ENCODE peak calls at places on chromosomes 12 and 14, in ten cellular contexts. One of them, this sample, is unnamed. For H3K4me1, the result is how much of the 10 kb centered on the place peaks cover.

GRCh38 chr12:131694116-131694838 is 16.6 kb upstream of the SFSWAP start:
- DNase-seq in MM.1S: no peak
- DNase-seq in aorta: no peak
- DNase-seq in psoas muscle: no peak
- DNase-seq in tibial nerve: no peak
- DNase-seq in H9: no peak
- DNase-seq in HCT116: no peak
- DNase-seq in body of pancreas: no peak
- DNase-seq in colonic mucosa: no peak
- DNase-seq in stomach: peak
- DNase-seq in this sample: no peak

GRCh38 chr12:54935235-54935951 is 49.2 kb downstream of the TESPA1 start:
- DNase-seq in MM.1S: no peak
- DNase-seq in aorta: no peak
- DNase-seq in psoas muscle: no peak
- DNase-seq in tibial nerve: no peak
- DNase-seq in H9: no peak
- DNase-seq in HCT116: peak
- DNase-seq in body of pancreas: peak
- DNase-seq in colonic mucosa: no peak
- DNase-seq in stomach: no peak
- DNase-seq in this sample: no peak

GRCh38 chr14:56797569-56798446 is 12.5 kb downstream of the OTX2 start:
- DNase-seq in MM.1S: no peak
- DNase-seq in aorta: no peak
- DNase-seq in psoas muscle: no peak
- DNase-seq in tibial nerve: no peak
- DNase-seq in H9: peak
- DNase-seq in HCT116: no peak
- DNase-seq in body of pancreas: no peak
- DNase-seq in colonic mucosa: no peak
- DNase-seq in stomach: no peak
- DNase-seq in this sample: no peak

GRCh38 chr14:42224053-42224888 is 617.6 kb downstream of the LRFN5 start:
- DNase-seq in MM.1S: no peak
- DNase-seq in aorta: peak
- DNase-seq in psoas muscle: no peak
- DNase-seq in tibial nerve: peak
- DNase-seq in H9: peak
- DNase-seq in HCT116: peak
- DNase-seq in body of pancreas: peak
- DNase-seq in colonic mucosa: peak
- DNase-seq in stomach: peak
- DNase-seq in this sample: peak

GRCh38 chr12:124391340-124392261 is 96.7 kb downstream of the RFLNA start:
- DNase-seq in MM.1S: peak
- DNase-seq in aorta: peak
- DNase-seq in psoas muscle: peak
- DNase-seq in tibial nerve: peak
- DNase-seq in H9: no peak
- DNase-seq in HCT116: peak
- DNase-seq in body of pancreas: peak
- DNase-seq in colonic mucosa: peak
- DNase-seq in stomach: peak
- DNase-seq in this sample: peak

GRCh38 chr14:36852853-36853634 is 191.4 kb downstream of the PAX9 start:
- DNase-seq in MM.1S: no peak
- DNase-seq in aorta: no peak
- DNase-seq in psoas muscle: peak
- DNase-seq in tibial nerve: peak
- DNase-seq in H9: no peak
- DNase-seq in HCT116: no peak
- DNase-seq in body of pancreas: peak
- DNase-seq in colonic mucosa: no peak
- DNase-seq in stomach: no peak
- DNase-seq in this sample: no peak

GRCh38 chr14:77649326-77649725 is 32.9 kb upstream of the SPTLC2 start:
- DNase-seq in MM.1S: no peak
- DNase-seq in aorta: no peak
- DNase-seq in psoas muscle: no peak
- DNase-seq in tibial nerve: no peak
- DNase-seq in H9: no peak
- DNase-seq in HCT116: no peak
- DNase-seq in body of pancreas: no peak
- DNase-seq in colonic mucosa: no peak
- DNase-seq in stomach: no peak
- DNase-seq in this sample: no peak

GRCh38 chr14:30177776-30178175 is 250.1 kb upstream of the PRKD1 start:
- DNase-seq in MM.1S: no peak
- DNase-seq in aorta: no peak
- DNase-seq in psoas muscle: no peak
- DNase-seq in tibial nerve: no peak
- DNase-seq in H9: no peak
- DNase-seq in HCT116: no peak
- DNase-seq in body of pancreas: no peak
- DNase-seq in colonic mucosa: no peak
- DNase-seq in stomach: no peak
- DNase-seq in this sample: no peak

GRCh38 chr14:43651896-43652295 is 855.2 kb downstream of the FSCB start:
- DNase-seq in MM.1S: peak
- DNase-seq in aorta: no peak
- DNase-seq in psoas muscle: no peak
- DNase-seq in tibial nerve: no peak
- DNase-seq in H9: no peak
- DNase-seq in HCT116: no peak
- DNase-seq in body of pancreas: no peak
- DNase-seq in colonic mucosa: no peak
- DNase-seq in stomach: no peak
- DNase-seq in this sample: no peak

GRCh38 chr14:77151918-77152588 is 10.5 kb upstream of the ZDHHC22 start:
- DNase-seq in MM.1S: peak
- DNase-seq in aorta: no peak
- DNase-seq in psoas muscle: no peak
- DNase-seq in tibial nerve: no peak
- DNase-seq in H9: peak
- DNase-seq in HCT116: peak
- DNase-seq in body of pancreas: no peak
- DNase-seq in colonic mucosa: no peak
- DNase-seq in stomach: no peak
- DNase-seq in this sample: no peak

GRCh38 chr12:132279184-132279889 is 50.1 kb downstream of the GALNT9 start:
- DNase-seq in MM.1S: no peak
- DNase-seq in aorta: peak
- DNase-seq in psoas muscle: no peak
- DNase-seq in tibial nerve: no peak
- DNase-seq in H9: peak
- DNase-seq in HCT116: no peak
- DNase-seq in body of pancreas: peak
- DNase-seq in colonic mucosa: peak
- DNase-seq in stomach: peak
- DNase-seq in this sample: peak

GRCh38 chr14:87992349-87992719 is 648 bp downstream of the GALC start:
- DNase-seq in MM.1S: no peak
- DNase-seq in aorta: peak
- DNase-seq in psoas muscle: peak
- DNase-seq in tibial nerve: no peak
- DNase-seq in H9: peak
- DNase-seq in HCT116: no peak
- DNase-seq in body of pancreas: no peak
- DNase-seq in colonic mucosa: peak
- DNase-seq in stomach: no peak
- DNase-seq in this sample: no peak

GRCh38 chr14:67335781-67336180 is 23.8 kb downstream of the ATP6V1D start:
- DNase-seq in MM.1S: no peak
- DNase-seq in aorta: no peak
- DNase-seq in psoas muscle: no peak
- DNase-seq in tibial nerve: no peak
- DNase-seq in H9: no peak
- DNase-seq in HCT116: peak
- DNase-seq in body of pancreas: no peak
- DNase-seq in colonic mucosa: no peak
- DNase-seq in stomach: no peak
- DNase-seq in this sample: no peak

GRCh38 chr14:68734231-68734732 is 58.6 kb downstream of the ZFP36L1 start:
- DNase-seq in MM.1S: peak
- DNase-seq in aorta: no peak
- DNase-seq in psoas muscle: no peak
- DNase-seq in tibial nerve: no peak
- DNase-seq in H9: no peak
- DNase-seq in HCT116: no peak
- DNase-seq in body of pancreas: peak
- DNase-seq in colonic mucosa: no peak
- DNase-seq in stomach: no peak
- DNase-seq in this sample: no peak

GRCh38 chr14:102982852-102983470 is 60.5 kb downstream of the AMN start:
- DNase-seq in MM.1S: no peak
- DNase-seq in aorta: peak
- DNase-seq in psoas muscle: no peak
- DNase-seq in tibial nerve: no peak
- DNase-seq in H9: no peak
- DNase-seq in HCT116: no peak
- DNase-seq in body of pancreas: no peak
- DNase-seq in colonic mucosa: no peak
- DNase-seq in stomach: no peak
- DNase-seq in this sample: no peak

GRCh38 chr14:98077176-98077575 is 1194.8 kb downstream of the BCL11B start:
- DNase-seq in MM.1S: no peak
- DNase-seq in aorta: no peak
- DNase-seq in psoas muscle: no peak
- DNase-seq in tibial nerve: no peak
- DNase-seq in H9: no peak
- DNase-seq in HCT116: no peak
- DNase-seq in body of pancreas: no peak
- DNase-seq in colonic mucosa: no peak
- DNase-seq in stomach: no peak
- DNase-seq in this sample: no peak

GRCh38 chr14:90812109-90812508 is 4.1 kb downstream of the TTC7B start:
- DNase-seq in MM.1S: no peak
- DNase-seq in aorta: no peak
- DNase-seq in psoas muscle: no peak
- DNase-seq in tibial nerve: no peak
- DNase-seq in H9: no peak
- DNase-seq in HCT116: no peak
- DNase-seq in body of pancreas: no peak
- DNase-seq in colonic mucosa: no peak
- DNase-seq in stomach: no peak
- DNase-seq in this sample: peak

GRCh38 chr12:90515199-90516175 is 439.5 kb downstream of the CCER1 start:
- DNase-seq in MM.1S: peak
- DNase-seq in aorta: no peak
- DNase-seq in psoas muscle: no peak
- DNase-seq in tibial nerve: no peak
- DNase-seq in H9: no peak
- DNase-seq in HCT116: no peak
- DNase-seq in body of pancreas: no peak
- DNase-seq in colonic mucosa: no peak
- DNase-seq in stomach: no peak
- DNase-seq in this sample: no peak

GRCh38 chr12:22860926-22861325 is 236.0 kb downstream of the ETNK1 start:
- DNase-seq in MM.1S: no peak
- DNase-seq in aorta: no peak
- DNase-seq in psoas muscle: no peak
- DNase-seq in tibial nerve: no peak
- DNase-seq in H9: no peak
- DNase-seq in HCT116: no peak
- DNase-seq in body of pancreas: no peak
- DNase-seq in colonic mucosa: no peak
- DNase-seq in stomach: no peak
- DNase-seq in this sample: no peak

DNA sequence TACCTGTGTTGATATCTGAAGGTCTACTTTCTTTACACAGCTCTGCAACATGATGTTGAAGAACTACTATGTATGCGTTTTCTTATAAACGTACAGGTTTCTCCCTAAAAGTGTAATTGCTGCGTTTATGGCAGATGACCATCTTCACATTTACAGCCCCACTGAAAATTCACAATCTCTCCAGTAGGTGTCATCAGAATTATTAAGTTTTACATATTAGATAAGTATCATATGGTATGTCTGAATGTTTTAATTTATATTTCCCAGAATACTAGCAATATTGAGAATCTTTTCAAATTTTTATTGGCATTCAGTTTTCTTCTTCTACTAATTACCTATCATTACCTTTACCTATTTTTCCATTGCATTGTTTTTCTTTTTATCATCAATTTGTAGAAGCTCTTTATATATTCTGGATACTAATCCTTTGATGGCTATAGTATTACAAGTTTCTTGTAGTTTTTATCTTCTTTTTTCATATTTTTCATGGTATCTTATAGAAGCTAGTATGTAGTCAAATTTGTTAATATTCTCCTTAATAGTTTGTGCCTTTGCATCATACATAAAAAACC is 123.5 kb downstream of the CAPZA3 start:
- DNase-seq in MM.1S: peak
- DNase-seq in aorta: no peak
- DNase-seq in psoas muscle: no peak
- DNase-seq in tibial nerve: no peak
- DNase-seq in H9: no peak
- DNase-seq in HCT116: peak
- DNase-seq in body of pancreas: no peak
- DNase-seq in colonic mucosa: no peak
- DNase-seq in stomach: no peak
- DNase-seq in this sample: no peak
- H3K4me1 ChIP-seq in MM.1S: under half
- H3K4me1 ChIP-seq in aorta: under half
- H3K4me1 ChIP-seq in psoas muscle: under half
- H3K4me1 ChIP-seq in tibial nerve: under half
- H3K4me1 ChIP-seq in H9: under half
- H3K4me1 ChIP-seq in HCT116: under half
- H3K4me1 ChIP-seq in body of pancreas: under half
- H3K4me1 ChIP-seq in colonic mucosa: under half
- H3K4me1 ChIP-seq in stomach: under half
- H3K4me1 ChIP-seq in this sample: under half

GRCh38 chr14:52706286-52706685 is 714 bp upstream of the PSMC6 start:
- DNase-seq in MM.1S: no peak
- DNase-seq in aorta: no peak
- DNase-seq in psoas muscle: no peak
- DNase-seq in tibial nerve: no peak
- DNase-seq in H9: no peak
- DNase-seq in HCT116: no peak
- DNase-seq in body of pancreas: no peak
- DNase-seq in colonic mucosa: no peak
- DNase-seq in stomach: no peak
- DNase-seq in this sample: no peak
- H3K4me1 ChIP-seq in MM.1S: under half
- H3K4me1 ChIP-seq in aorta: under half
- H3K4me1 ChIP-seq in psoas muscle: under half
- H3K4me1 ChIP-seq in tibial nerve: under half
- H3K4me1 ChIP-seq in H9: under half
- H3K4me1 ChIP-seq in HCT116: under half
- H3K4me1 ChIP-seq in body of pancreas: under half
- H3K4me1 ChIP-seq in colonic mucosa: under half
- H3K4me1 ChIP-seq in stomach: under half
- H3K4me1 ChIP-seq in this sample: under half

GRCh38 chr14:104678346-104678745 is 11.1 kb upstream of the INF2 start:
- DNase-seq in MM.1S: no peak
- DNase-seq in aorta: peak
- DNase-seq in psoas muscle: peak
- DNase-seq in tibial nerve: no peak
- DNase-seq in H9: no peak
- DNase-seq in HCT116: no peak
- DNase-seq in body of pancreas: no peak
- DNase-seq in colonic mucosa: peak
- DNase-seq in stomach: no peak
- DNase-seq in this sample: peak
- H3K4me1 ChIP-seq in MM.1S: under half
- H3K4me1 ChIP-seq in aorta: under half
- H3K4me1 ChIP-seq in psoas muscle: under half
- H3K4me1 ChIP-seq in tibial nerve: half or more
- H3K4me1 ChIP-seq in H9: under half
- H3K4me1 ChIP-seq in HCT116: half or more
- H3K4me1 ChIP-seq in body of pancreas: under half
- H3K4me1 ChIP-seq in colonic mucosa: under half
- H3K4me1 ChIP-seq in stomach: half or more
- H3K4me1 ChIP-seq in this sample: under half

GRCh38 chr12:89189448-89189847 is 162.9 kb downstream of the DUSP6 start:
- DNase-seq in MM.1S: no peak
- DNase-seq in aorta: no peak
- DNase-seq in psoas muscle: no peak
- DNase-seq in tibial nerve: no peak
- DNase-seq in H9: no peak
- DNase-seq in HCT116: no peak
- DNase-seq in body of pancreas: no peak
- DNase-seq in colonic mucosa: no peak
- DNase-seq in stomach: no peak
- DNase-seq in this sample: no peak
- H3K4me1 ChIP-seq in MM.1S: under half
- H3K4me1 ChIP-seq in aorta: under half
- H3K4me1 ChIP-seq in psoas muscle: under half
- H3K4me1 ChIP-seq in tibial nerve: under half
- H3K4me1 ChIP-seq in H9: under half
- H3K4me1 ChIP-seq in HCT116: under half
- H3K4me1 ChIP-seq in body of pancreas: under half
- H3K4me1 ChIP-seq in colonic mucosa: under half
- H3K4me1 ChIP-seq in stomach: under half
- H3K4me1 ChIP-seq in this sample: under half

This sample was measured in heart left ventricle.